ENCODE peak calls at places on chromosomes 13 and 19, in eight cellular contexts. F is endothelial cell of umbilical vein; Z is H9; K is tibial nerve; N is trophoblast cell; J is naive thymus-derived CD4-positive, alpha-beta T cell; Q is vagina; B is brain microvascular endothelial cell. W is an unnamed sample.

GRCh38 chr13:50942630-50943311 is 33.2 kb downstream of the RNASEH2B start:
- DNase-seq in B (no peak), K (no peak), N (no peak), J (no peak), F (no peak), Q (no peak), Z (no peak), W (no peak)

GRCh38 chr19:13599681-13600080 is 93.4 kb upstream of the CACNA1A start:
- DNase-seq in Z (no peak), B (no peak), Q (no peak), F (no peak), N (no peak), K (no peak), J (no peak), W (no peak)

GRCh38 chr19:18999016-18999758 is 34.1 kb downstream of the SUGP2 start:
- DNase-seq in Q (no peak), F (peak; percentile 50), N (no peak), K (no peak), B (no peak), J (no peak), Z (no peak), W (no peak)

GRCh38 chr13:70932511-70932910 is 824.3 kb upstream of the KLHL1 start:
- DNase-seq in K (no peak), J (no peak), Z (no peak), F (no peak), Q (no peak), N (no peak), B (no peak), W (no peak)

GRCh38 chr13:72383646-72384045 is 343.8 kb downstream of the MZT1 start:
- DNase-seq in F (no peak), J (no peak), Q (no peak), B (no peak), Z (no peak), K (no peak), N (no peak), W (no peak)

GRCh38 chr13:30715837-30716236 is 19.5 kb upstream of the ALOX5AP start:
- DNase-seq in K (no peak), N (no peak), F (no peak), Z (no peak), J (no peak), B (no peak), Q (peak; percentile 58), W (no peak)

GRCh38 chr19:12838182-12838890 is at the start of gene MAST1:
- DNase-seq in N (peak; percentile 39), B (no peak), Z (peak; percentile 65), K (no peak), J (peak; percentile 52), Q (no peak), F (no peak), W (peak; percentile 13)

GRCh38 chr19:47534628-47535027 is 19.8 kb upstream of the NAPA start:
- DNase-seq in B (no peak), Q (no peak), F (no peak), Z (no peak), J (no peak), N (no peak), K (no peak), W (no peak)

GRCh38 chr13:48975101-48975925 is at the start of gene FNDC3A:
- DNase-seq in Q (no peak), K (peak; percentile 27), F (peak; percentile 69), B (peak; percentile 48), J (peak; percentile 80), N (peak; percentile 71), Z (peak; percentile 79), W (peak; percentile 6)

GRCh38 chr19:58569943-58570670 is 3.0 kb downstream of the MZF1 start:
- DNase-seq in B (no peak), J (no peak), Q (no peak), N (no peak), Z (no peak), K (no peak), F (no peak), W (no peak)

GRCh38 chr13:108427355-108427754 is 157.8 kb downstream of the TNFSF13B start:
- DNase-seq in F (no peak), Q (no peak), K (no peak), B (peak; percentile 42), Z (no peak), J (no peak), N (no peak), W (no peak)

GRCh38 chr13:68099616-68100015 is 869.5 kb upstream of the PCDH9 start:
- DNase-seq in J (no peak), N (peak; percentile 3), Q (no peak), F (no peak), K (no peak), Z (no peak), B (peak; percentile 81), W (no peak)

GRCh38 chr13:110820311-110820710 is 94.6 kb downstream of the ANKRD10 start:
- DNase-seq in J (no peak), K (no peak), B (no peak), F (no peak), N (no peak), Q (peak; percentile 79), Z (no peak), W (no peak)

GRCh38 chr13:25901460-25902376 is 150.1 kb downstream of the SHISA2 start:
- DNase-seq in Z (no peak), N (no peak), K (no peak), F (peak; percentile 55), J (peak; percentile 78), B (peak; percentile 97), Q (no peak), W (peak; percentile 31)

GRCh38 chr13:27792393-27793218 is at the start of gene GSX1:
- DNase-seq in J (peak; percentile 38), F (peak; percentile 67), Z (peak; percentile 88), Q (no peak), B (peak; percentile 51), N (peak; percentile 67), K (no peak), W (no peak)

GRCh38 chr13:93786846-93787245 is 560.2 kb downstream of the GPC6 start:
- DNase-seq in B (no peak), F (no peak), N (no peak), Q (no peak), J (no peak), K (no peak), Z (no peak), W (no peak)

GRCh38 chr13:26050568-26051230 is 1.1 kb downstream of the SHISA2 start:
- DNase-seq in N (peak; percentile 39), B (no peak), F (peak; percentile 42), J (peak; percentile 36), Q (no peak), Z (peak; percentile 65), K (no peak), W (no peak)

DNA sequence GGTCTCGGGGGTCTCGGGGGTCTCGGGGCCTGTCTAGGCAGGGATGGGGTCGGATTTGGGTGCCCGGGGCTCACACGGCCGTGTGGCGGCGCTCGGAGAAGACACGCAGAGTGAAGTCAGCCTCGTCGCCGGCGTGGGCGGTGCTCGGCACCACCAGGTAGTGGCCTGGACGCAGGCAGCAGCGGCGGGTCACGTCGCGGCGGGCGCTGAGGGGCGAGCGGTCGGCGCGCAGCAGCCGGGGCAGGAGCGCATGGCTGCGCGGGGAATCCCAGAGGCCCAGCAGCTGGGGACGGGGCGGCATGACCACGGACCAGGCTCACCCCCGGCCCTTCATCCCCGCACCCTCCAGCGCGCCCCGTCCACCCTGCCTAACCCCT is 8.2 kb downstream of the CAPN12 start:
- DNase-seq in J (peak; percentile 34), Q (no peak), K (no peak), Z (peak; percentile 68), N (peak; percentile 86), B (no peak), F (no peak), W (peak; percentile 50)
- H3K27ac ChIP-seq in J (no peak overlapping the region), Q (peak overlapping the region; percentile 53), K (peak overlapping the region; percentile 60), Z (no peak overlapping the region), N (peak overlapping the region; percentile 4), B (no peak overlapping the region), F (no peak overlapping the region), W (no peak overlapping the region)

GRCh38 chr13:113544896-113545295 is 39.7 kb upstream of the TFDP1 start:
- DNase-seq in Q (no peak), F (no peak), J (no peak), B (no peak), N (no peak), K (no peak), Z (peak; percentile 15), W (no peak)
- H3K27ac ChIP-seq in Q (no peak overlapping the region), F (no peak overlapping the region), J (no peak overlapping the region), B (no peak overlapping the region), N (peak overlapping the region; percentile 42), K (no peak overlapping the region), Z (no peak overlapping the region), W (no peak overlapping the region)

GRCh38 chr13:60174113-60174512 is 10.4 kb upstream of the DIAPH3 start:
- DNase-seq in F (no peak), Q (no peak), K (no peak), Z (no peak), B (no peak), N (no peak), J (no peak), W (no peak)

GRCh38 chr13:60170414-60170813 is 6.7 kb upstream of the DIAPH3 start:
- DNase-seq in N (no peak), Q (no peak), K (no peak), F (no peak), J (no peak), B (no peak), Z (no peak), W (no peak)

GRCh38 chr13:60178327-60178726 is 14.6 kb upstream of the DIAPH3 start:
- DNase-seq in F (no peak), N (no peak), B (no peak), K (no peak), Z (no peak), Q (no peak), J (no peak), W (no peak)

DNA sequence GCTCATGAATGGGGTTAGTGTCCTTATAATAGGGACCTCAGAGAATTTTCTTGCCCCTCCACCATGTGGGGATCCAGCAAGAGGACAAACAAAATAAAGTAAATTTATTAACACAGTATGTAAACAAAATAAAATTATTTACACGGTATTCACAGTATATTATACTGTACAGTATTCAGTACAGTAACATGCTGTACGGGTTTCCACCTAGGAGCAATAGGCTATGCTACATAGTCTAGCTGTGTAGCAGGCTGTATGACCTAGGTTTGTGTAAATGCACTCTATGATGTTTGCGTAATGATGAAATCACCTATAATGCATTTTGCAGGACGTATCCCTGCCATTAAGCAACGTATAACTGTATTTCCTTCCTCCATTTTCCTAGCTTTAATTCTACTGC is 11.8 kb upstream of the DIAPH3 start:
- DNase-seq in N (no peak), K (no peak), F (no peak), Q (no peak), J (no peak), B (no peak), Z (no peak), W (no peak)
- H3K27ac ChIP-seq in N (no peak overlapping the region), K (no peak overlapping the region), F (no peak overlapping the region), Q (no peak overlapping the region), J (no peak overlapping the region), B (no peak overlapping the region), Z (no peak overlapping the region), W (no peak overlapping the region)

DNA sequence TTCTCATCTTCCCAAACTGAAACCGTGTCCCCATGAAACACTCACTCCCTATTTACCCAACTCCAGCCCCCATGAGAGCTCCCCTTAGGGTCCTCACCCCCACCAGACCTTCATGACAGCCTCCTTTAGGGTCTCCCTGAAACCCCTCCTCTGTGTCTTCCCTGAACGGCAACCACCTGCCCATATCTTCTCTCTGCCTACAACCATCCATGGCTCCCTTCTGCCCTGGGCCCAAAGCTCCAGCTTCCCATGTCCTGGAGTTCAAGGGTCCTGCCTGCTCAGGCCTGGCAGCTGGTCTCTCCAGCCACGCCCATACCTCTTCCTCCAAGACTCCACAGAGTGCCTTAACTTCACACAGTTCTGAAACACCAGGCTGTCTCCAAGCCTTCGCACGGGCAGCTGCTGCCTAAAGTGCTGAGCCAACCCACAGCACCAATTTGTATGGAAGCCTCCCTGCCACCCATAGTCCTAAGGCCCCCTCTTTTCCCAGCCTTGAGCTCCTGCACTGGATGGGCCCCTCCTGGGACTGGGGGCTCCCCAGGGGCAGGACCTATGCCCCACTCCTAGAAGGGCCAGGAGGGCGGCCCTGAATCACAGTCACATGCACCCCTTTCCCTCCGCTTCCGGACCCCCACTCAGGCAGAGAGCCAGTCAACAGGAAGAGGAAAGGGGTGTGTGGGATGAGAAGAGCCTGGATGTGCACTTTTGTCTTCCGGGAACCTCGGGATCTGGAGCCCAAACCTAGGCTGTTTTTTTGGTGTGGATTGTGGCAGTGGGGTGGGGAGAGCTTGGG is 4.9 kb upstream of the FCER2 start:
- DNase-seq in F (no peak), Q (no peak), K (peak; percentile 8), B (no peak), Z (no peak), J (no peak), N (no peak), W (no peak)
- H3K27ac ChIP-seq in F (no peak overlapping the region), Q (no peak overlapping the region), K (no peak overlapping the region), B (no peak overlapping the region), Z (no peak overlapping the region), J (peak overlapping the region; percentile 79), N (no peak overlapping the region), W (peak overlapping the region; percentile 76)